ENCODE peak calls at places on chromosomes 3 and 15, in nine cellular contexts. E is cardiac fibroblast; H is brain microvascular endothelial cell; C is pons; V is activated CD4-positive, alpha-beta T cell treated with anti-CD3 and anti-CD28 coated beads for 36 hours; Y is progenitor cell of endocrine pancreas; F is NCI-H2029 treated with DMSO at 0.1 percent for 48 hours; T is pancreas; N is activated CD8-positive, alpha-beta memory T cell treated with anti-CD3 and anti-CD28 coated beads, Interleukin-2, amount 10 ng/mL, durations not matched to agents 7 days and 5 days. M is an unnamed sample.
A peak's percentile ranks its signal among the peaks of the same experiment; 100 is the strongest.

GRCh38 chr3:178665747-178666146 is 129.5 kb downstream of the KCNMB2 start:
- DNase-seq in C (no peak), F (no peak), E (peak; percentile 43), N (no peak), T (no peak), Y (no peak), V (no peak), H (no peak), M (no peak)

GRCh38 chr3:174821477-174821876 is 37.7 kb upstream of the NAALADL2 start:
- DNase-seq in T (no peak), F (no peak), V (no peak), E (peak; percentile 43), Y (no peak), N (no peak), C (peak; percentile 55), H (peak; percentile 31), M (no peak)

GRCh38 chr3:149442845-149443544 is 31.5 kb upstream of the TM4SF4 start:
- DNase-seq in V (no peak), Y (no peak), N (no peak), F (no peak), H (peak; percentile 85), E (peak; percentile 55), T (no peak), C (no peak), M (peak; percentile 13)

GRCh38 chr3:71629289-71630252 is 46.0 kb upstream of the FOXP1 start:
- DNase-seq in F (no peak), T (peak; percentile 41), N (no peak), V (no peak), H (peak; percentile 15), E (peak; percentile 52), Y (no peak), C (peak; percentile 19), M (no peak)

GRCh38 chr15:22979699-22980188 is 424 bp downstream of the CYFIP1 start:
- DNase-seq in E (peak; percentile 39), F (no peak), Y (peak; percentile 18), C (no peak), H (no peak), V (peak; percentile 24), T (peak; percentile 39), N (no peak), M (no peak)

GRCh38 chr3:14652-15051 is 181.9 kb upstream of the CHL1 start:
- DNase-seq in F (no peak), Y (no peak), E (no peak), V (no peak), T (no peak), H (no peak), N (no peak), C (no peak), M (no peak)

GRCh38 chr3:63976166-63976861 is 47.0 kb downstream of the PSMD6 start:
- DNase-seq in C (no peak), E (peak; percentile 98), N (no peak), Y (no peak), T (no peak), F (no peak), H (peak; percentile 92), V (no peak), M (no peak)

GRCh38 chr3:150177673-150178378 is 207.1 kb upstream of the PFN2 start:
- DNase-seq in F (no peak), N (no peak), Y (no peak), C (no peak), T (no peak), H (peak; percentile 68), E (peak; percentile 17), V (no peak), M (no peak)

GRCh38 chr3:73547427-73548036 is 77.2 kb downstream of the PDZRN3 start:
- DNase-seq in H (peak; percentile 34), T (no peak), V (no peak), E (peak; percentile 93), F (no peak), C (peak; percentile 29), Y (no peak), N (no peak), M (no peak)

GRCh38 chr15:78131295-78132021 is at the start of gene CIB2:
- DNase-seq in E (peak; percentile 70), C (peak; percentile 17), V (peak; percentile 86), T (peak; percentile 52), F (peak; percentile 5), H (peak; percentile 13), N (peak; percentile 82), Y (peak; percentile 89), M (peak; percentile 6)

GRCh38 chr3:124526601-124527000 is 203.7 kb upstream of the UMPS start:
- DNase-seq in E (no peak), H (no peak), N (no peak), Y (no peak), T (no peak), V (no peak), C (no peak), F (no peak), M (no peak)

GRCh38 chr3:189787622-189788021 is 156.4 kb downstream of the TP63 start:
- DNase-seq in E (peak; percentile 4), V (no peak), C (no peak), H (peak; percentile 8), F (no peak), N (no peak), T (no peak), Y (no peak), M (no peak)

GRCh38 chr3:184377374-184377773 is 633 bp downstream of the THPO start:
- DNase-seq in H (no peak), N (no peak), V (no peak), F (no peak), Y (no peak), T (no peak), E (no peak), C (no peak), M (no peak)

GRCh38 chr15:31049682-31050606 is 51.6 kb downstream of the TRPM1 start:
- DNase-seq in C (peak; percentile 6), F (no peak), H (no peak), Y (no peak), V (no peak), E (no peak), T (no peak), N (no peak), M (no peak)

GRCh38 chr3:59341441-59341840 is 291.6 kb upstream of the CFAP20DC start:
- DNase-seq in E (no peak), V (no peak), T (no peak), C (peak; percentile 52), N (no peak), Y (no peak), F (no peak), H (no peak), M (peak; percentile 6)

GRCh38 chr3:168248383-168249047 is 152.8 kb upstream of the GOLIM4 start:
- DNase-seq in Y (peak; percentile 28), N (no peak), E (peak; percentile 45), C (peak; percentile 5), H (peak; percentile 16), T (no peak), V (no peak), F (no peak), M (no peak)

GRCh38 chr15:40042791-40043320 is 3.9 kb upstream of the SRP14 start:
- DNase-seq in Y (no peak), N (no peak), T (no peak), F (no peak), H (no peak), C (no peak), E (no peak), V (no peak), M (no peak)

GRCh38 chr3:128559486-128560225 is 66.7 kb upstream of the GATA2 start:
- DNase-seq in V (peak; percentile 59), T (no peak), F (no peak), N (no peak), C (no peak), E (no peak), Y (no peak), H (no peak), M (peak; percentile 30)

GRCh38 chr3:161042023-161042501 is 63.1 kb downstream of the B3GALNT1 start:
- DNase-seq in Y (no peak), E (peak; percentile 2), F (no peak), V (no peak), T (no peak), H (peak; percentile 78), C (no peak), N (no peak), M (no peak)

GRCh38 chr3:96202181-96202580 is 612.2 kb upstream of the EPHA6 start:
- DNase-seq in Y (no peak), N (no peak), T (no peak), C (no peak), H (no peak), E (no peak), V (no peak), F (no peak), M (no peak)

GRCh38 chr3:143726727-143727126 is 121.5 kb downstream of the SLC9A9 start:
- DNase-seq in V (no peak), C (no peak), Y (no peak), T (no peak), N (no peak), H (no peak), E (no peak), F (no peak), M (no peak)

GRCh38 chr15:40354408-40355171 is 3.4 kb upstream of the DISP2 start:
- DNase-seq in F (no peak), H (no peak), N (no peak), C (no peak), T (no peak), E (peak; percentile 85), Y (no peak), V (peak; percentile 30), M (no peak)

GRCh38 chr3:78986702-78987101 is 781.1 kb downstream of the ROBO1 start:
- DNase-seq in F (no peak), V (no peak), T (no peak), C (peak; percentile 58), E (no peak), N (no peak), H (no peak), Y (no peak), M (peak; percentile 3)

GRCh38 chr3:88986834-88987233 is 120.6 kb upstream of the EPHA3 start:
- DNase-seq in C (no peak), F (no peak), H (peak; percentile 45), Y (no peak), T (no peak), N (no peak), E (peak; percentile 7), V (no peak), M (no peak)

GRCh38 chr3:59803269-59803668 is 753.4 kb upstream of the CFAP20DC start:
- DNase-seq in Y (no peak), C (no peak), E (no peak), F (no peak), H (no peak), T (no peak), N (no peak), V (no peak), M (no peak)

GRCh38 chr15:89442671-89443307 is 53.6 kb downstream of the RHCG start:
- DNase-seq in T (peak; percentile 62), N (peak; percentile 68), C (peak; percentile 41), F (no peak), H (peak; percentile 24), E (peak; percentile 37), V (peak; percentile 82), Y (peak; percentile 62), M (no peak)

GRCh38 chr3:39065197-39065596 is 13.4 kb downstream of the WDR48 start:
- DNase-seq in H (peak; percentile 62), N (peak; percentile 45), T (no peak), E (peak; percentile 34), F (no peak), Y (no peak), V (peak; percentile 55), C (peak; percentile 77), M (no peak)

M was measured in DMS153.